ENCODE peak calls at places on chromosome 5, in seven cellular contexts. One of them, this sample, is unnamed.

GRCh38 chr5:78002690-78003089 is 226.6 kb upstream of the TBCA start:
- DNase-seq in H1: no peak
- DNase-seq in IMR-90: no peak
- DNase-seq in mesendoderm: no peak
- DNase-seq in mesenchymal stem cell: no peak
- DNase-seq in trophoblast cell: no peak
- DNase-seq in neuronal stem cell: no peak
- DNase-seq in this sample: no peak

GRCh38 chr5:134570886-134571285 is 45.4 kb downstream of the JADE2 start:
- DNase-seq in mesendoderm: no peak
- DNase-seq in IMR-90: no peak
- DNase-seq in neuronal stem cell: no peak
- DNase-seq in mesenchymal stem cell: no peak
- DNase-seq in H1: no peak
- DNase-seq in trophoblast cell: no peak
- DNase-seq in this sample: no peak

GRCh38 chr5:112109331-112109993 is 309.6 kb downstream of the EPB41L4A start:
- DNase-seq in mesenchymal stem cell: peak
- DNase-seq in IMR-90: peak
- DNase-seq in H1: peak
- DNase-seq in trophoblast cell: peak
- DNase-seq in mesendoderm: peak
- DNase-seq in neuronal stem cell: no peak
- DNase-seq in this sample: peak

GRCh38 chr5:135246923-135247795 is 151.9 kb downstream of the MACROH2A1 start:
- DNase-seq in mesenchymal stem cell: peak
- DNase-seq in mesendoderm: peak
- DNase-seq in neuronal stem cell: no peak
- DNase-seq in H1: no peak
- DNase-seq in IMR-90: peak
- DNase-seq in trophoblast cell: peak
- DNase-seq in this sample: peak

GRCh38 chr5:67165524-67166459 is 30.8 kb downstream of the CD180 start:
- DNase-seq in mesendoderm: peak
- DNase-seq in neuronal stem cell: peak
- DNase-seq in trophoblast cell: peak
- DNase-seq in mesenchymal stem cell: peak
- DNase-seq in IMR-90: peak
- DNase-seq in H1: peak
- DNase-seq in this sample: peak

GRCh38 chr5:181211208-181211607 is 6.2 kb upstream of the TRIM7 start:
- DNase-seq in neuronal stem cell: no peak
- DNase-seq in mesendoderm: no peak
- DNase-seq in H1: no peak
- DNase-seq in trophoblast cell: no peak
- DNase-seq in IMR-90: no peak
- DNase-seq in mesenchymal stem cell: no peak
- DNase-seq in this sample: no peak

GRCh38 chr5:132257131-132258101 is at the start of gene PDLIM4:
- DNase-seq in mesendoderm: peak
- DNase-seq in trophoblast cell: peak
- DNase-seq in H1: no peak
- DNase-seq in IMR-90: no peak
- DNase-seq in mesenchymal stem cell: peak
- DNase-seq in neuronal stem cell: peak
- DNase-seq in this sample: peak

GRCh38 chr5:138975098-138975847 is 100.1 kb upstream of the LRRTM2 start:
- DNase-seq in mesendoderm: no peak
- DNase-seq in mesenchymal stem cell: peak
- DNase-seq in IMR-90: peak
- DNase-seq in H1: no peak
- DNase-seq in trophoblast cell: no peak
- DNase-seq in neuronal stem cell: no peak
- DNase-seq in this sample: no peak

GRCh38 chr5:134189031-134189430 is 12.3 kb upstream of the SKP1 start:
- DNase-seq in trophoblast cell: no peak
- DNase-seq in neuronal stem cell: no peak
- DNase-seq in IMR-90: no peak
- DNase-seq in mesendoderm: no peak
- DNase-seq in mesenchymal stem cell: no peak
- DNase-seq in H1: no peak
- DNase-seq in this sample: no peak

GRCh38 chr5:159444441-159445082 is 114.3 kb upstream of the IL12B start:
- DNase-seq in mesenchymal stem cell: peak
- DNase-seq in mesendoderm: peak
- DNase-seq in neuronal stem cell: peak
- DNase-seq in IMR-90: peak
- DNase-seq in trophoblast cell: peak
- DNase-seq in H1: no peak
- DNase-seq in this sample: peak

GRCh38 chr5:174501461-174502069 is 222.8 kb upstream of the MSX2 start:
- DNase-seq in neuronal stem cell: no peak
- DNase-seq in H1: no peak
- DNase-seq in IMR-90: peak
- DNase-seq in trophoblast cell: no peak
- DNase-seq in mesendoderm: no peak
- DNase-seq in mesenchymal stem cell: no peak
- DNase-seq in this sample: no peak

GRCh38 chr5:38825494-38825893 is 20.3 kb upstream of the OSMR start:
- DNase-seq in trophoblast cell: no peak
- DNase-seq in neuronal stem cell: no peak
- DNase-seq in H1: no peak
- DNase-seq in mesendoderm: no peak
- DNase-seq in IMR-90: peak
- DNase-seq in mesenchymal stem cell: peak
- DNase-seq in this sample: no peak

GRCh38 chr5:59293700-59294099 is 599.8 kb downstream of the PDE4D start:
- DNase-seq in H1: no peak
- DNase-seq in mesendoderm: no peak
- DNase-seq in neuronal stem cell: no peak
- DNase-seq in IMR-90: no peak
- DNase-seq in mesenchymal stem cell: no peak
- DNase-seq in trophoblast cell: peak
- DNase-seq in this sample: no peak

GRCh38 chr5:32865475-32865874 is 154.4 kb downstream of the NPR3 start:
- DNase-seq in H1: no peak
- DNase-seq in trophoblast cell: no peak
- DNase-seq in IMR-90: peak
- DNase-seq in mesendoderm: no peak
- DNase-seq in mesenchymal stem cell: no peak
- DNase-seq in neuronal stem cell: no peak
- DNase-seq in this sample: no peak

GRCh38 chr5:96348536-96348935 is 84.5 kb downstream of the PCSK1 start:
- DNase-seq in mesenchymal stem cell: no peak
- DNase-seq in IMR-90: no peak
- DNase-seq in neuronal stem cell: no peak
- DNase-seq in H1: no peak
- DNase-seq in mesendoderm: no peak
- DNase-seq in trophoblast cell: no peak
- DNase-seq in this sample: no peak

GRCh38 chr5:96347502-96348292 is 85.4 kb downstream of the PCSK1 start:
- DNase-seq in neuronal stem cell: no peak
- DNase-seq in trophoblast cell: no peak
- DNase-seq in mesenchymal stem cell: no peak
- DNase-seq in H1: no peak
- DNase-seq in IMR-90: peak
- DNase-seq in mesendoderm: no peak
- DNase-seq in this sample: no peak

GRCh38 chr5:96343094-96343493 is 90.0 kb downstream of the PCSK1 start:
- DNase-seq in trophoblast cell: no peak
- DNase-seq in mesenchymal stem cell: no peak
- DNase-seq in mesendoderm: no peak
- DNase-seq in IMR-90: no peak
- DNase-seq in neuronal stem cell: no peak
- DNase-seq in H1: no peak
- DNase-seq in this sample: no peak

GRCh38 chr5:96342581-96342980 is 90.5 kb downstream of the PCSK1 start:
- DNase-seq in trophoblast cell: peak
- DNase-seq in mesenchymal stem cell: no peak
- DNase-seq in mesendoderm: no peak
- DNase-seq in H1: no peak
- DNase-seq in IMR-90: no peak
- DNase-seq in neuronal stem cell: no peak
- DNase-seq in this sample: no peak

DNA sequence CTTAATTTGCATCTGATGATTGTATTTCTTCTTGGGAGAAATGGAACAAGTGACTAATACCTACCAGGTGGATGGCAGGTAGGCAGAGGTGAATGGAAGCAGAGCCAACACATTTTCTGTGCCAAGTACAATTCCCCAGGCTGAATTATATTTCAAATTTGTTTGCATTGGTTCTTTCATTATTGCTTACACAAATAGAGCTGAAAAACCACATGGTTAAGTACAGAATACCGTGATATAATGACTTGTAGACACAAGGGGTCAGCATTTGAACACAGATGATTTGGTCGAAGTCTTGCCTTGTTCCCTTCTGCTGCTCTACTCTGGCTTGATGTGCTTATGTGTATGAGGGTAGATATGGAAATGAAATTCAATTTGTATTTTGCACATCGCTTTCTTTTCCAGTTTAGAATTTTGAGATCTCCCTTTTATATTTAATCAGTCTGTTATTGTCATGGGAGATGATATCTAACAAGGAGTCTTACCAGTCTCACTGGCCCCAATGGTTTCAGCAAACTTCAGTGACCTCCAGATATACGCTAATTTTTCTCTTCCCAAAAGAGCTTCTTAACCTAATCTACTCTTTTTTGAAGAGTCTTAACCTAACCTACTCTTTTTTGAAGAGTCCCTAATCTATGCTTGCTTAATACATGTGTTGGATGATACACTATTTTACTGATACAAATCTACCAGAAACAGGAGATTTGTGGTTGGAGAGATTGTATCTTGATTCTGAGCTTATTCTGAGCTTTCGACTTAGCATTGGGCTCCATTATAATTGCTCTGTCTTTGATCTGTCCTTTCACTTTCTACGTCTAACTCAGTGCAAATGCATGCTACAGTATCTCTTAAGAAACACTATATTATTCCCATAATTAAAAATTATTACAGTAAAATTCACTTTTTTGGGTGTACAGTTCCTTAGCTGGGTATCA is 88.1 kb downstream of the PCSK1 start:
- DNase-seq in H1: no peak
- DNase-seq in IMR-90: peak
- DNase-seq in trophoblast cell: peak
- DNase-seq in mesenchymal stem cell: peak
- DNase-seq in mesendoderm: peak
- DNase-seq in neuronal stem cell: peak
- DNase-seq in this sample: no peak
- H3K9ac ChIP-seq in H1: no peak
- H3K9ac ChIP-seq in IMR-90: no peak
- H3K9ac ChIP-seq in trophoblast cell: no peak
- H3K9ac ChIP-seq in mesenchymal stem cell: peak
- H3K9ac ChIP-seq in mesendoderm: no peak
- H3K9ac ChIP-seq in neuronal stem cell: no peak
- H3K9ac ChIP-seq in this sample: no peak

GRCh38 chr5:87099967-87100366 is 167.7 kb upstream of the RASA1 start:
- DNase-seq in IMR-90: no peak
- DNase-seq in neuronal stem cell: no peak
- DNase-seq in mesenchymal stem cell: no peak
- DNase-seq in H1: no peak
- DNase-seq in mesendoderm: no peak
- DNase-seq in trophoblast cell: no peak
- DNase-seq in this sample: no peak

GRCh38 chr5:87099246-87099914 is 168.3 kb upstream of the RASA1 start:
- DNase-seq in IMR-90: no peak
- DNase-seq in mesenchymal stem cell: no peak
- DNase-seq in mesendoderm: no peak
- DNase-seq in neuronal stem cell: no peak
- DNase-seq in H1: no peak
- DNase-seq in trophoblast cell: peak
- DNase-seq in this sample: no peak

GRCh38 chr5:87103616-87104287 is 163.9 kb upstream of the RASA1 start:
- DNase-seq in trophoblast cell: no peak
- DNase-seq in IMR-90: no peak
- DNase-seq in mesenchymal stem cell: no peak
- DNase-seq in mesendoderm: no peak
- DNase-seq in H1: no peak
- DNase-seq in neuronal stem cell: no peak
- DNase-seq in this sample: no peak

GRCh38 chr5:87102841-87103240 is 164.8 kb upstream of the RASA1 start:
- DNase-seq in neuronal stem cell: no peak
- DNase-seq in mesenchymal stem cell: no peak
- DNase-seq in mesendoderm: no peak
- DNase-seq in IMR-90: no peak
- DNase-seq in H1: no peak
- DNase-seq in trophoblast cell: no peak
- DNase-seq in this sample: no peak

GRCh38 chr5:87101321-87101720 is 166.4 kb upstream of the RASA1 start:
- DNase-seq in H1: no peak
- DNase-seq in IMR-90: no peak
- DNase-seq in mesendoderm: no peak
- DNase-seq in neuronal stem cell: no peak
- DNase-seq in trophoblast cell: peak
- DNase-seq in mesenchymal stem cell: no peak
- DNase-seq in this sample: no peak
- H3K4ac ChIP-seq in H1: no peak
- H3K4ac ChIP-seq in IMR-90: no peak
- H3K4ac ChIP-seq in mesendoderm: no peak
- H3K4ac ChIP-seq in neuronal stem cell: no peak
- H3K4ac ChIP-seq in trophoblast cell: no peak
- H3K4ac ChIP-seq in mesenchymal stem cell: no peak
- H3K4ac ChIP-seq in this sample: no peak

GRCh38 chr5:170783498-170784247 is at the start of gene GABRP:
- DNase-seq in trophoblast cell: no peak
- DNase-seq in mesenchymal stem cell: no peak
- DNase-seq in neuronal stem cell: no peak
- DNase-seq in mesendoderm: no peak
- DNase-seq in H1: no peak
- DNase-seq in IMR-90: no peak
- DNase-seq in this sample: no peak
- H3K9ac ChIP-seq in trophoblast cell: peak
- H3K9ac ChIP-seq in mesenchymal stem cell: no peak
- H3K9ac ChIP-seq in neuronal stem cell: no peak
- H3K9ac ChIP-seq in mesendoderm: no peak
- H3K9ac ChIP-seq in H1: no peak
- H3K9ac ChIP-seq in IMR-90: no peak
- H3K9ac ChIP-seq in this sample: no peak

GRCh38 chr5:176769911-176770310 is 40.4 kb upstream of the UNC5A start:
- DNase-seq in trophoblast cell: no peak
- DNase-seq in H1: no peak
- DNase-seq in mesenchymal stem cell: no peak
- DNase-seq in IMR-90: no peak
- DNase-seq in mesendoderm: no peak
- DNase-seq in neuronal stem cell: no peak
- DNase-seq in this sample: peak

GRCh38 chr5:176773408-176774035 is 36.8 kb upstream of the UNC5A start:
- DNase-seq in H1: no peak
- DNase-seq in IMR-90: no peak
- DNase-seq in mesendoderm: no peak
- DNase-seq in trophoblast cell: no peak
- DNase-seq in mesenchymal stem cell: no peak
- DNase-seq in neuronal stem cell: no peak
- DNase-seq in this sample: peak

GRCh38 chr5:176770431-176770830 is 39.9 kb upstream of the UNC5A start:
- DNase-seq in neuronal stem cell: no peak
- DNase-seq in mesenchymal stem cell: no peak
- DNase-seq in mesendoderm: no peak
- DNase-seq in IMR-90: no peak
- DNase-seq in trophoblast cell: no peak
- DNase-seq in H1: no peak
- DNase-seq in this sample: peak

GRCh38 chr5:176772271-176773210 is 37.8 kb upstream of the UNC5A start:
- DNase-seq in mesendoderm: no peak
- DNase-seq in H1: no peak
- DNase-seq in trophoblast cell: no peak
- DNase-seq in IMR-90: no peak
- DNase-seq in mesenchymal stem cell: no peak
- DNase-seq in neuronal stem cell: no peak
- DNase-seq in this sample: peak

GRCh38 chr5:176771102-176771845 is 39.1 kb upstream of the UNC5A start:
- DNase-seq in IMR-90: no peak
- DNase-seq in mesendoderm: no peak
- DNase-seq in mesenchymal stem cell: no peak
- DNase-seq in H1: no peak
- DNase-seq in trophoblast cell: no peak
- DNase-seq in neuronal stem cell: no peak
- DNase-seq in this sample: peak
- H3K4ac ChIP-seq in IMR-90: no peak
- H3K4ac ChIP-seq in mesendoderm: no peak
- H3K4ac ChIP-seq in mesenchymal stem cell: no peak
- H3K4ac ChIP-seq in H1: no peak
- H3K4ac ChIP-seq in trophoblast cell: no peak
- H3K4ac ChIP-seq in neuronal stem cell: no peak
- H3K4ac ChIP-seq in this sample: no peak